ENCODE peak calls at places on chromosomes 5 and 9, in four cellular contexts. One of them, this sample, is unnamed.

GRCh38 chr9:2390028-2390427 is 231.6 kb upstream of the VLDLR start:
- DNase-seq in Peyer's patch: no peak
- DNase-seq in RWPE1: no peak
- DNase-seq in fibroblast of the aortic adventitia: no peak
- DNase-seq in this sample: no peak

GRCh38 chr5:6820851-6821479 is 107.7 kb downstream of the TENT4A start:
- DNase-seq in fibroblast of the aortic adventitia: peak; percentile 2
- DNase-seq in Peyer's patch: no peak
- DNase-seq in RWPE1: peak; percentile 49
- DNase-seq in this sample: peak; percentile 21

GRCh38 chr9:33708441-33708840 is 86.9 kb upstream of the PRSS3 start:
- DNase-seq in fibroblast of the aortic adventitia: no peak
- DNase-seq in RWPE1: no peak
- DNase-seq in Peyer's patch: no peak
- DNase-seq in this sample: no peak

GRCh38 chr5:138903113-138903789 is 28.1 kb upstream of the LRRTM2 start:
- DNase-seq in fibroblast of the aortic adventitia: peak; percentile 41
- DNase-seq in Peyer's patch: no peak
- DNase-seq in RWPE1: peak; percentile 54
- DNase-seq in this sample: no peak

GRCh38 chr9:71783120-71783523 is 14.8 kb upstream of the CEMIP2 start:
- DNase-seq in RWPE1: no peak
- DNase-seq in Peyer's patch: peak; percentile 93
- DNase-seq in fibroblast of the aortic adventitia: no peak
- DNase-seq in this sample: peak; percentile 85

GRCh38 chr5:142293486-142293885 is 31.3 kb downstream of the SPRY4 start:
- DNase-seq in Peyer's patch: no peak
- DNase-seq in RWPE1: no peak
- DNase-seq in fibroblast of the aortic adventitia: peak; percentile 43
- DNase-seq in this sample: no peak

GRCh38 chr5:122323132-122323548 is 11.1 kb downstream of the SNCAIP start:
- DNase-seq in fibroblast of the aortic adventitia: no peak
- DNase-seq in RWPE1: no peak
- DNase-seq in Peyer's patch: no peak
- DNase-seq in this sample: no peak

GRCh38 chr9:135419106-135419505 is 60.5 kb upstream of the PPP1R26 start:
- DNase-seq in Peyer's patch: no peak
- DNase-seq in fibroblast of the aortic adventitia: no peak
- DNase-seq in RWPE1: no peak
- DNase-seq in this sample: no peak

GRCh38 chr9:98117984-98118639 is 910 bp downstream of the TRIM14 start:
- DNase-seq in fibroblast of the aortic adventitia: no peak
- DNase-seq in RWPE1: peak; percentile 74
- DNase-seq in Peyer's patch: peak; percentile 91
- DNase-seq in this sample: no peak

GRCh38 chr5:175880213-175880612 is 8.8 kb downstream of the CPLX2 start:
- DNase-seq in fibroblast of the aortic adventitia: no peak
- DNase-seq in RWPE1: no peak
- DNase-seq in Peyer's patch: no peak
- DNase-seq in this sample: no peak

GRCh38 chr9:503881-504852 is 289.5 kb downstream of the DOCK8 start:
- DNase-seq in RWPE1: peak; percentile 70
- DNase-seq in Peyer's patch: peak; percentile 88
- DNase-seq in fibroblast of the aortic adventitia: peak; percentile 30
- DNase-seq in this sample: peak; percentile 63
- TF ChIP-seq CTCF in RWPE1: peak; percentile 56
- TF ChIP-seq CTCF in Peyer's patch: peak; percentile 44
- TF ChIP-seq CTCF in fibroblast of the aortic adventitia: no peak
- TF ChIP-seq CTCF in this sample: peak; percentile 31

DNA sequence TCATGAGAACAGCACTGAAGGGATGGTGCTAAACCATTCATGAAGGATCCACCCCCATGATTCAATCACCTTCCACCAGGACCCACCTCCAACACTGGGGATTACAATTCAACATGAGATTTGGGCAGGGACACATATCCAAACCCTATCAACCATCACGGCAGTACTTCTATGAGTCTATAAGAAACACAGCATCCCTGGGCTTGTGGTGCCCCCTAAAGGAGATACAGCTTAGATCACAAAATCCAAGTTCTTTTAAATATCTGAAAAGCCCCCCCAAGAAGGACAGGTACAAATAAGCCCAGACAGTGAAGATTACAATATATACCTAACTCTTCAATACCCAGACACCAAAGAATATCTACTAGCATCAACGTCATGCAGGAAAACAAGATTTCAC is 233.7 kb upstream of the ADRA1B start:
- DNase-seq in RWPE1: no peak
- DNase-seq in Peyer's patch: no peak
- DNase-seq in fibroblast of the aortic adventitia: peak; percentile 18
- DNase-seq in this sample: no peak
- TF ChIP-seq CTCF in RWPE1: no peak
- TF ChIP-seq CTCF in Peyer's patch: no peak
- TF ChIP-seq CTCF in fibroblast of the aortic adventitia: no peak
- TF ChIP-seq CTCF in this sample: no peak

GRCh38 chr9:70117835-70118319 is 74.2 kb downstream of the MAMDC2 start:
- DNase-seq in fibroblast of the aortic adventitia: peak; percentile 81
- DNase-seq in Peyer's patch: no peak
- DNase-seq in RWPE1: peak; percentile 50
- DNase-seq in this sample: no peak

GRCh38 chr9:70119786-70120185 is 76.1 kb downstream of the MAMDC2 start:
- DNase-seq in fibroblast of the aortic adventitia: no peak
- DNase-seq in Peyer's patch: no peak
- DNase-seq in RWPE1: no peak
- DNase-seq in this sample: no peak

GRCh38 chr9:70123695-70124094 is 80.0 kb downstream of the MAMDC2 start:
- DNase-seq in fibroblast of the aortic adventitia: no peak
- DNase-seq in RWPE1: no peak
- DNase-seq in Peyer's patch: no peak
- DNase-seq in this sample: no peak

GRCh38 chr9:70121818-70122436 is 78.3 kb downstream of the MAMDC2 start:
- DNase-seq in fibroblast of the aortic adventitia: peak; percentile 73
- DNase-seq in Peyer's patch: no peak
- DNase-seq in RWPE1: no peak
- DNase-seq in this sample: no peak

DNA sequence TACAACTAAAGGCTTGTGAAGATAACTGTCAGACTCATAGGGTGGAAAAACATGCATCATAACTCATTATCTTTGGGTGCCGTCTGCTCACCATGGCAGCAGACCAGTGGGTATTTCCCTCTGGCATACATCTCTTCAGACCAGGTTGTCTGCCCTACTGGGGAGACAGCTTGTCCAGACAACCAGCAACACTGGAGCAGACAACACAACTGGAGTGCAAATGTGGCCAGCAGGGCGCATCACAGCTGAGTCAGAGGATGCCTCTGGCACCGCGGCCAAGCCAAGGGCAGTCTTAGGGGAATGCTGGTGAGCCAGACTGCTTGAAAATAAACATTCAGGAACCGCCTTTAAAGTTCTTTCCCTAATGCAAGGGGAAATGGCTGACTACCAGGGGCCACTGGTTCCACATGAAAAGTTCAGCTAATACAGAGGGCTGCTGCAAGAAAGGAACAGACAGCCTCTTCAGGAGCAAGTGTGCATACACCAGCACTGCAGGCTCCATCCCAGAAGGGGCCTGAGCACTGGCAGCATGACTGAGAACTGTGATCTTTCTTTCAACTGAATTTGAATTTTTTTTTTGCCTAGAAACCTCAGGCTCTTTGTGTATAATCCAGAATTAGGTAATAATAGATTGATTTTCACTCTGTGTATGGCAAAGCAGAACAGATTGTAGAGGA is 77.3 kb downstream of the MAMDC2 start:
- DNase-seq in Peyer's patch: peak; percentile 57
- DNase-seq in RWPE1: peak; percentile 65
- DNase-seq in fibroblast of the aortic adventitia: peak; percentile 94
- DNase-seq in this sample: no peak
- TF ChIP-seq CTCF in Peyer's patch: no peak
- TF ChIP-seq CTCF in RWPE1: no peak
- TF ChIP-seq CTCF in fibroblast of the aortic adventitia: peak; percentile 35
- TF ChIP-seq CTCF in this sample: no peak

GRCh38 chr9:17742065-17742464 is 163.2 kb downstream of the SH3GL2 start:
- DNase-seq in Peyer's patch: no peak
- DNase-seq in fibroblast of the aortic adventitia: no peak
- DNase-seq in RWPE1: no peak
- DNase-seq in this sample: no peak
- TF ChIP-seq CTCF in Peyer's patch: no peak
- TF ChIP-seq CTCF in fibroblast of the aortic adventitia: no peak
- TF ChIP-seq CTCF in RWPE1: no peak
- TF ChIP-seq CTCF in this sample: no peak

DNA sequence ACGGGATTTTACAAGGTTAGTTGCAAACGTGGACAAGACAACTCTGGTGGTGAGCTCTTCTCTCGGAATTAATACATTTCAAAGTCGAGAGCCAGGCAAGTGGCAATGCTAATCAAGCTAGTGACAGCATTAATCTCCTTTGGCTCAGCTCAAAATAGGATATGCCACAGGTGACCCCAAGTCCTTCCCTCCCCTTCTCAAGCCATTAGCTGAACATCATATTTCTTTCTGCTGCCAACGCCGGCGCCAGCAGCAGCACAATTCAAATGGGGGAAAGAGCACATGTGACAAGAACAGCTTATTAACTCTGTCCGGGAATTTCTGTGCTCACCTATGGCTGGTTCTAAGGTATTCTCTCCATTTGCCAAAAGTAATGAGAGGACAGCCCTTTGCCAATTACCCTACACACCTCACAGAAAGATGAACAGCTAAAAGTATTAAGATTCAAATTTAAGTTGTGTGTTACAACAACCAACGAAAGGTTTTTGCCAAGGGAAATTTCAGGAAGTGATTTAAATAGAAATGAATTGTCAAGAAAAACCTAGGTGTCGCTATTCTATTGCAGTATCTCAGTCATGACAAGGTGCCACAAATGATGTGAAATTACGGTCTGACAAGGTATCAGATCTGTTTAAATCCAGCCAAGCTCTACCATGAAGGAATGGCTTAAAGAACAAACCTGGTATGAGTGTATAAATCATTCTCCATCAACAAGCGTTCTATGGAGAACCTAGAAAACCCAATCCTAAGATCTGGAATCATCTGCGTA is 189.9 kb downstream of the ATPSCKMT start:
- DNase-seq in Peyer's patch: no peak
- DNase-seq in RWPE1: no peak
- DNase-seq in fibroblast of the aortic adventitia: no peak
- DNase-seq in this sample: no peak
- TF ChIP-seq CTCF in Peyer's patch: no peak
- TF ChIP-seq CTCF in RWPE1: no peak
- TF ChIP-seq CTCF in fibroblast of the aortic adventitia: no peak
- TF ChIP-seq CTCF in this sample: no peak

GRCh38 chr5:53179681-53180080 is 70.1 kb upstream of the MOCS2 start:
- DNase-seq in RWPE1: no peak
- DNase-seq in Peyer's patch: no peak
- DNase-seq in fibroblast of the aortic adventitia: no peak
- DNase-seq in this sample: no peak
- TF ChIP-seq CTCF in RWPE1: no peak
- TF ChIP-seq CTCF in Peyer's patch: no peak
- TF ChIP-seq CTCF in fibroblast of the aortic adventitia: no peak
- TF ChIP-seq CTCF in this sample: no peak

DNA sequence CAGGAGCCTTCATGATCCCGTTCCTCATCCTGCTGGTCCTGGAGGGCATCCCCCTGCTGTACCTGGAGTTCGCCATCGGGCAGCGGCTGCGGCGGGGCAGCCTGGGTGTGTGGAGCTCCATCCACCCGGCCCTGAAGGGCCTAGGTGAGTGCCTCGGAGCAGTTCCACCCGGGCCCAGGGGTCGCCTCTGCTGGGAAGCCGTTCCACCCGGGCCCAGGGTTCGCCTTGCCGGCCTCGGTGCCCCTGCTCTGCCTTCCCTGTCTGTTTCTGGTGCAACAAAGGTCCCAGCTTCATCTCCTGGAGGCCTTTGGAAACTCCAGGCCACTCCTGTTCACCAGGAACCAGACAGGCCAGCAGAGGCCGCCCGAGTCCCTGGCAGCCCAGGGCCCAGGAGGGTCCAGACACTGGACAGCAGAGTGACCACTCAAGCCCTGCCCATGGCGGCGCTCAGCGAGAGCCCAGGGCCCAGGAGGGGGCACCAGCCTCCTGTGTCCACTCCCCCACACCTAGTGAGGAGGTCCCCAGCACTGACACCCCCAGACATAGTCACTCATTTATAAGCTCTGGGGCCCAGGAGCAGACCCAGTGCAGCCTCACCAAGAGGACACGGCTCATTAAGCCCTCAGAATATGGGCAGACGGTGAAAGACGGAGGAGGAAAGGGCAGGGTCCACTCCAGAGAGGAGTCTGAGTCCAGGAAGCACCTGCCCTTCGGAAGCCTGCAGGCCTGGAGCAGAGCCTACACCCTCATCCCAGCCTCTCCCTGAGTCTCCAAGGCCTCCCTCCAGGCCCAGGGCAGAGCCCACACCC is 7.6 kb downstream of the SLC6A19 start:
- DNase-seq in Peyer's patch: peak; percentile 57
- DNase-seq in RWPE1: peak; percentile 37
- DNase-seq in fibroblast of the aortic adventitia: peak; percentile 20
- DNase-seq in this sample: no peak
- TF ChIP-seq CTCF in Peyer's patch: no peak
- TF ChIP-seq CTCF in RWPE1: peak; percentile 74
- TF ChIP-seq CTCF in fibroblast of the aortic adventitia: peak; percentile 58
- TF ChIP-seq CTCF in this sample: no peak

GRCh38 chr9:19033015-19033414 is at the start of gene SAXO1:
- DNase-seq in fibroblast of the aortic adventitia: no peak
- DNase-seq in Peyer's patch: no peak
- DNase-seq in RWPE1: no peak
- DNase-seq in this sample: no peak

GRCh38 chr9:19032411-19032810 is 598 bp downstream of the SAXO1 start:
- DNase-seq in Peyer's patch: no peak
- DNase-seq in RWPE1: no peak
- DNase-seq in fibroblast of the aortic adventitia: no peak
- DNase-seq in this sample: no peak

GRCh38 chr9:19030899-19031298 is 2.1 kb downstream of the SAXO1 start:
- DNase-seq in Peyer's patch: no peak
- DNase-seq in RWPE1: no peak
- DNase-seq in fibroblast of the aortic adventitia: no peak
- DNase-seq in this sample: no peak

DNA sequence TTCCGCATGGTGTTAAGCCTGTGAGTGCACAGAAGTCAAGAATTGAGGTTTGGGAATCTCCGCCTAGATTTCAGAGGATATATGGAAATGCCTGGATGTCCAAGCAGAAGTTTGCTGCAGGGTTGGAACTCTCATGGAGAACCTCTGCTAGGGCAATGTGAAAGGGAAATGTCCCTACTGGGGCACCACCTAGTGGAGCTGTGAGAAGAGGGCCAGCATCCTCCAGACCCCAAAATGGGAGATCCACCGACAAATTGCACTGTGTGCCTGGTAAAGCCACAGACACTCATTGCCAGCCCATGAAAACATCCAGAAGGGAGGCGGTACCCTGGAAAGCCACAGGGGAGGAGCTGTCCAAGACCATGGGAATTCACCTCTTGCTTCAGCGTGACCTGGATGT is 3.6 kb upstream of the SAXO1 start:
- DNase-seq in fibroblast of the aortic adventitia: no peak
- DNase-seq in Peyer's patch: no peak
- DNase-seq in RWPE1: no peak
- DNase-seq in this sample: no peak
- TF ChIP-seq CTCF in fibroblast of the aortic adventitia: no peak
- TF ChIP-seq CTCF in Peyer's patch: no peak
- TF ChIP-seq CTCF in RWPE1: no peak
- TF ChIP-seq CTCF in this sample: no peak

DNA sequence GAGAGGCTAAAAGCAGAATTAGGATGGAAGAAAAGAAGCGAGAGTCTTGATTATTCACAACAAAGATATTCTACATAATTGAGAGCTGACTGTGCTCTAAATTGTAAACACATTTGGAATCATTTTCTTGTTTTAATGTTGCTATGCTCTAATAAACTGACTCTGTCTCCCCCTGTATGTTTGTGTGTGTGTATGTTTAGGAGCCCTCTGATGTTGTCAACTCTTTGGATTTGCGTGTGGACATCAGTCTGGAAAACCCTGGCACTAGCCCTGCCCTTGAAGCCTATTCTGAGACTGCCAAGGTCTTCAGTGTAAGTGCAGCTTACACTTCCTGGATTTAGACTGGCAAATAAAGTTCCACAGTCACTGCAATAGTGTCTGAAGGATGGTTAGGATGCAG is 37.8 kb downstream of the MOCS2 start:
- DNase-seq in fibroblast of the aortic adventitia: peak; percentile 27
- DNase-seq in Peyer's patch: no peak
- DNase-seq in RWPE1: no peak
- DNase-seq in this sample: no peak
- TF ChIP-seq CTCF in fibroblast of the aortic adventitia: no peak
- TF ChIP-seq CTCF in Peyer's patch: no peak
- TF ChIP-seq CTCF in RWPE1: no peak
- TF ChIP-seq CTCF in this sample: no peak

This sample was measured in natural killer cell.